ENCODE peak calls at places on chromosomes 13 and 19, in nine cellular contexts. One of them, this sample, is unnamed.

GRCh38 chr13:46687810-46688209 is 109.2 kb downstream of the ESD start:
- DNase-seq in skeletal muscle cell: no peak
- DNase-seq in RWPE1: peak
- DNase-seq in nephron progenitor cell: no peak
- DNase-seq in prostate gland: no peak
- DNase-seq in stimulated activated CD4-positive, alpha-beta T cell treated with anti-CD3 and anti-CD28 coated beads, Interleukin-2, amount 100 ng/mL, for 24 hours: no peak
- DNase-seq in mesothelial cell of epicardium: no peak
- DNase-seq in fibroblast of mammary gland: peak
- DNase-seq in T-cell: no peak
- DNase-seq in this sample: no peak

GRCh38 chr13:88068975-88069374 is 397.8 kb downstream of the SLITRK5 start:
- DNase-seq in skeletal muscle cell: no peak
- DNase-seq in RWPE1: no peak
- DNase-seq in nephron progenitor cell: peak
- DNase-seq in prostate gland: no peak
- DNase-seq in stimulated activated CD4-positive, alpha-beta T cell treated with anti-CD3 and anti-CD28 coated beads, Interleukin-2, amount 100 ng/mL, for 24 hours: no peak
- DNase-seq in mesothelial cell of epicardium: no peak
- DNase-seq in fibroblast of mammary gland: no peak
- DNase-seq in T-cell: peak
- DNase-seq in this sample: no peak

GRCh38 chr13:39297664-39298171 is 259.5 kb downstream of the NHLRC3 start:
- DNase-seq in skeletal muscle cell: no peak
- DNase-seq in RWPE1: no peak
- DNase-seq in nephron progenitor cell: no peak
- DNase-seq in prostate gland: no peak
- DNase-seq in stimulated activated CD4-positive, alpha-beta T cell treated with anti-CD3 and anti-CD28 coated beads, Interleukin-2, amount 100 ng/mL, for 24 hours: no peak
- DNase-seq in mesothelial cell of epicardium: no peak
- DNase-seq in fibroblast of mammary gland: no peak
- DNase-seq in T-cell: no peak
- DNase-seq in this sample: no peak

GRCh38 chr13:94329754-94330551 is 149.5 kb downstream of the DCT start:
- DNase-seq in skeletal muscle cell: peak
- DNase-seq in RWPE1: peak
- DNase-seq in nephron progenitor cell: no peak
- DNase-seq in prostate gland: peak
- DNase-seq in stimulated activated CD4-positive, alpha-beta T cell treated with anti-CD3 and anti-CD28 coated beads, Interleukin-2, amount 100 ng/mL, for 24 hours: no peak
- DNase-seq in mesothelial cell of epicardium: no peak
- DNase-seq in fibroblast of mammary gland: peak
- DNase-seq in T-cell: no peak
- DNase-seq in this sample: no peak

GRCh38 chr19:18587962-18588610 is 512 bp upstream of the REX1BD start:
- DNase-seq in skeletal muscle cell: no peak
- DNase-seq in RWPE1: no peak
- DNase-seq in nephron progenitor cell: no peak
- DNase-seq in prostate gland: no peak
- DNase-seq in stimulated activated CD4-positive, alpha-beta T cell treated with anti-CD3 and anti-CD28 coated beads, Interleukin-2, amount 100 ng/mL, for 24 hours: no peak
- DNase-seq in mesothelial cell of epicardium: no peak
- DNase-seq in fibroblast of mammary gland: no peak
- DNase-seq in T-cell: no peak
- DNase-seq in this sample: no peak

GRCh38 chr13:29886446-29886845 is 36.0 kb upstream of the UBL3 start:
- DNase-seq in skeletal muscle cell: no peak
- DNase-seq in RWPE1: no peak
- DNase-seq in nephron progenitor cell: no peak
- DNase-seq in prostate gland: no peak
- DNase-seq in stimulated activated CD4-positive, alpha-beta T cell treated with anti-CD3 and anti-CD28 coated beads, Interleukin-2, amount 100 ng/mL, for 24 hours: peak
- DNase-seq in mesothelial cell of epicardium: no peak
- DNase-seq in fibroblast of mammary gland: no peak
- DNase-seq in T-cell: no peak
- DNase-seq in this sample: no peak

GRCh38 chr19:38700350-38700932 is 43.8 kb downstream of the CAPN12 start:
- DNase-seq in skeletal muscle cell: no peak
- DNase-seq in RWPE1: no peak
- DNase-seq in nephron progenitor cell: no peak
- DNase-seq in prostate gland: no peak
- DNase-seq in stimulated activated CD4-positive, alpha-beta T cell treated with anti-CD3 and anti-CD28 coated beads, Interleukin-2, amount 100 ng/mL, for 24 hours: no peak
- DNase-seq in mesothelial cell of epicardium: no peak
- DNase-seq in fibroblast of mammary gland: no peak
- DNase-seq in T-cell: no peak
- DNase-seq in this sample: no peak

GRCh38 chr13:51590966-51591627 is 6.8 kb downstream of the WDFY2 start:
- DNase-seq in skeletal muscle cell: peak
- DNase-seq in RWPE1: peak
- DNase-seq in nephron progenitor cell: no peak
- DNase-seq in prostate gland: peak
- DNase-seq in stimulated activated CD4-positive, alpha-beta T cell treated with anti-CD3 and anti-CD28 coated beads, Interleukin-2, amount 100 ng/mL, for 24 hours: no peak
- DNase-seq in mesothelial cell of epicardium: no peak
- DNase-seq in fibroblast of mammary gland: peak
- DNase-seq in T-cell: no peak
- DNase-seq in this sample: no peak

GRCh38 chr19:47157455-47158321 is 27.1 kb downstream of the SAE1 start:
- DNase-seq in skeletal muscle cell: no peak
- DNase-seq in RWPE1: peak
- DNase-seq in nephron progenitor cell: peak
- DNase-seq in prostate gland: peak
- DNase-seq in stimulated activated CD4-positive, alpha-beta T cell treated with anti-CD3 and anti-CD28 coated beads, Interleukin-2, amount 100 ng/mL, for 24 hours: no peak
- DNase-seq in mesothelial cell of epicardium: no peak
- DNase-seq in fibroblast of mammary gland: peak
- DNase-seq in T-cell: peak
- DNase-seq in this sample: peak

GRCh38 chr19:34667349-34668076 is 9.4 kb downstream of the SCGB2B2 start:
- DNase-seq in skeletal muscle cell: peak
- DNase-seq in RWPE1: peak
- DNase-seq in nephron progenitor cell: no peak
- DNase-seq in prostate gland: no peak
- DNase-seq in stimulated activated CD4-positive, alpha-beta T cell treated with anti-CD3 and anti-CD28 coated beads, Interleukin-2, amount 100 ng/mL, for 24 hours: no peak
- DNase-seq in mesothelial cell of epicardium: no peak
- DNase-seq in fibroblast of mammary gland: peak
- DNase-seq in T-cell: no peak
- DNase-seq in this sample: no peak

GRCh38 chr19:45881909-45882528 is 3.9 kb downstream of the IRF2BP1 start:
- DNase-seq in skeletal muscle cell: no peak
- DNase-seq in RWPE1: no peak
- DNase-seq in nephron progenitor cell: no peak
- DNase-seq in prostate gland: no peak
- DNase-seq in stimulated activated CD4-positive, alpha-beta T cell treated with anti-CD3 and anti-CD28 coated beads, Interleukin-2, amount 100 ng/mL, for 24 hours: no peak
- DNase-seq in mesothelial cell of epicardium: no peak
- DNase-seq in fibroblast of mammary gland: no peak
- DNase-seq in T-cell: no peak
- DNase-seq in this sample: no peak

GRCh38 chr19:45667620-45668341 is at the start of gene GIPR:
- DNase-seq in skeletal muscle cell: no peak
- DNase-seq in RWPE1: peak
- DNase-seq in nephron progenitor cell: peak
- DNase-seq in prostate gland: no peak
- DNase-seq in stimulated activated CD4-positive, alpha-beta T cell treated with anti-CD3 and anti-CD28 coated beads, Interleukin-2, amount 100 ng/mL, for 24 hours: peak
- DNase-seq in mesothelial cell of epicardium: no peak
- DNase-seq in fibroblast of mammary gland: peak
- DNase-seq in T-cell: peak
- DNase-seq in this sample: no peak

GRCh38 chr13:20126460-20127262 is 34.2 kb downstream of the GJA3 start:
- DNase-seq in skeletal muscle cell: no peak
- DNase-seq in RWPE1: no peak
- DNase-seq in nephron progenitor cell: no peak
- DNase-seq in prostate gland: no peak
- DNase-seq in stimulated activated CD4-positive, alpha-beta T cell treated with anti-CD3 and anti-CD28 coated beads, Interleukin-2, amount 100 ng/mL, for 24 hours: no peak
- DNase-seq in mesothelial cell of epicardium: no peak
- DNase-seq in fibroblast of mammary gland: no peak
- DNase-seq in T-cell: no peak
- DNase-seq in this sample: no peak

GRCh38 chr13:59034198-59034597 is 1129.5 kb downstream of the DIAPH3 start:
- DNase-seq in skeletal muscle cell: no peak
- DNase-seq in RWPE1: no peak
- DNase-seq in nephron progenitor cell: no peak
- DNase-seq in prostate gland: no peak
- DNase-seq in stimulated activated CD4-positive, alpha-beta T cell treated with anti-CD3 and anti-CD28 coated beads, Interleukin-2, amount 100 ng/mL, for 24 hours: no peak
- DNase-seq in mesothelial cell of epicardium: no peak
- DNase-seq in fibroblast of mammary gland: no peak
- DNase-seq in T-cell: no peak
- DNase-seq in this sample: no peak

GRCh38 chr13:31755803-31756212 is 16.5 kb downstream of the RXFP2 start:
- DNase-seq in skeletal muscle cell: peak
- DNase-seq in RWPE1: no peak
- DNase-seq in nephron progenitor cell: no peak
- DNase-seq in prostate gland: no peak
- DNase-seq in stimulated activated CD4-positive, alpha-beta T cell treated with anti-CD3 and anti-CD28 coated beads, Interleukin-2, amount 100 ng/mL, for 24 hours: no peak
- DNase-seq in mesothelial cell of epicardium: no peak
- DNase-seq in fibroblast of mammary gland: peak
- DNase-seq in T-cell: no peak
- DNase-seq in this sample: no peak

GRCh38 chr19:56476671-56477428 is at the start of gene ZNF667:
- DNase-seq in skeletal muscle cell: peak
- DNase-seq in RWPE1: no peak
- DNase-seq in nephron progenitor cell: no peak
- DNase-seq in prostate gland: peak
- DNase-seq in stimulated activated CD4-positive, alpha-beta T cell treated with anti-CD3 and anti-CD28 coated beads, Interleukin-2, amount 100 ng/mL, for 24 hours: no peak
- DNase-seq in mesothelial cell of epicardium: no peak
- DNase-seq in fibroblast of mammary gland: peak
- DNase-seq in T-cell: peak
- DNase-seq in this sample: no peak

GRCh38 chr13:108213946-108214345 is 1.4 kb downstream of the LIG4 start:
- DNase-seq in skeletal muscle cell: no peak
- DNase-seq in RWPE1: peak
- DNase-seq in nephron progenitor cell: no peak
- DNase-seq in prostate gland: no peak
- DNase-seq in stimulated activated CD4-positive, alpha-beta T cell treated with anti-CD3 and anti-CD28 coated beads, Interleukin-2, amount 100 ng/mL, for 24 hours: no peak
- DNase-seq in mesothelial cell of epicardium: no peak
- DNase-seq in fibroblast of mammary gland: peak
- DNase-seq in T-cell: no peak
- DNase-seq in this sample: no peak

GRCh38 chr13:100707818-100708740 is 33.5 kb upstream of the TMTC4 start:
- DNase-seq in skeletal muscle cell: peak
- DNase-seq in RWPE1: no peak
- DNase-seq in nephron progenitor cell: no peak
- DNase-seq in prostate gland: no peak
- DNase-seq in stimulated activated CD4-positive, alpha-beta T cell treated with anti-CD3 and anti-CD28 coated beads, Interleukin-2, amount 100 ng/mL, for 24 hours: no peak
- DNase-seq in mesothelial cell of epicardium: no peak
- DNase-seq in fibroblast of mammary gland: peak
- DNase-seq in T-cell: no peak
- DNase-seq in this sample: no peak

GRCh38 chr13:40599722-40600121 is 66.7 kb downstream of the FOXO1 start:
- DNase-seq in skeletal muscle cell: no peak
- DNase-seq in RWPE1: no peak
- DNase-seq in nephron progenitor cell: no peak
- DNase-seq in prostate gland: no peak
- DNase-seq in stimulated activated CD4-positive, alpha-beta T cell treated with anti-CD3 and anti-CD28 coated beads, Interleukin-2, amount 100 ng/mL, for 24 hours: no peak
- DNase-seq in mesothelial cell of epicardium: no peak
- DNase-seq in fibroblast of mammary gland: no peak
- DNase-seq in T-cell: no peak
- DNase-seq in this sample: no peak

GRCh38 chr19:31693131-31693700 is 344.0 kb upstream of the TSHZ3 start:
- DNase-seq in skeletal muscle cell: no peak
- DNase-seq in RWPE1: no peak
- DNase-seq in nephron progenitor cell: no peak
- DNase-seq in prostate gland: no peak
- DNase-seq in stimulated activated CD4-positive, alpha-beta T cell treated with anti-CD3 and anti-CD28 coated beads, Interleukin-2, amount 100 ng/mL, for 24 hours: no peak
- DNase-seq in mesothelial cell of epicardium: no peak
- DNase-seq in fibroblast of mammary gland: no peak
- DNase-seq in T-cell: no peak
- DNase-seq in this sample: no peak

GRCh38 chr13:26679411-26679810 is 81.2 kb downstream of the GPR12 start:
- DNase-seq in skeletal muscle cell: peak
- DNase-seq in RWPE1: no peak
- DNase-seq in nephron progenitor cell: no peak
- DNase-seq in prostate gland: no peak
- DNase-seq in stimulated activated CD4-positive, alpha-beta T cell treated with anti-CD3 and anti-CD28 coated beads, Interleukin-2, amount 100 ng/mL, for 24 hours: no peak
- DNase-seq in mesothelial cell of epicardium: no peak
- DNase-seq in fibroblast of mammary gland: peak
- DNase-seq in T-cell: no peak
- DNase-seq in this sample: no peak

GRCh38 chr19:29299416-29300380 is 86.7 kb upstream of the UQCRFS1 start:
- DNase-seq in skeletal muscle cell: no peak
- DNase-seq in RWPE1: no peak
- DNase-seq in nephron progenitor cell: no peak
- DNase-seq in prostate gland: no peak
- DNase-seq in stimulated activated CD4-positive, alpha-beta T cell treated with anti-CD3 and anti-CD28 coated beads, Interleukin-2, amount 100 ng/mL, for 24 hours: no peak
- DNase-seq in mesothelial cell of epicardium: no peak
- DNase-seq in fibroblast of mammary gland: no peak
- DNase-seq in T-cell: no peak
- DNase-seq in this sample: no peak

GRCh38 chr13:21608961-21609360 is 5.0 kb upstream of the MICU2 start:
- DNase-seq in skeletal muscle cell: no peak
- DNase-seq in RWPE1: no peak
- DNase-seq in nephron progenitor cell: no peak
- DNase-seq in prostate gland: no peak
- DNase-seq in stimulated activated CD4-positive, alpha-beta T cell treated with anti-CD3 and anti-CD28 coated beads, Interleukin-2, amount 100 ng/mL, for 24 hours: no peak
- DNase-seq in mesothelial cell of epicardium: no peak
- DNase-seq in fibroblast of mammary gland: peak
- DNase-seq in T-cell: no peak
- DNase-seq in this sample: no peak

GRCh38 chr13:51928231-51928630 is 66.5 kb downstream of the CCDC70 start:
- DNase-seq in skeletal muscle cell: no peak
- DNase-seq in RWPE1: no peak
- DNase-seq in nephron progenitor cell: no peak
- DNase-seq in prostate gland: no peak
- DNase-seq in stimulated activated CD4-positive, alpha-beta T cell treated with anti-CD3 and anti-CD28 coated beads, Interleukin-2, amount 100 ng/mL, for 24 hours: no peak
- DNase-seq in mesothelial cell of epicardium: no peak
- DNase-seq in fibroblast of mammary gland: no peak
- DNase-seq in T-cell: no peak
- DNase-seq in this sample: no peak

GRCh38 chr13:51311957-51312520 is 27.5 kb upstream of the SERPINE3 start:
- DNase-seq in skeletal muscle cell: no peak
- DNase-seq in RWPE1: no peak
- DNase-seq in nephron progenitor cell: no peak
- DNase-seq in prostate gland: no peak
- DNase-seq in stimulated activated CD4-positive, alpha-beta T cell treated with anti-CD3 and anti-CD28 coated beads, Interleukin-2, amount 100 ng/mL, for 24 hours: no peak
- DNase-seq in mesothelial cell of epicardium: no peak
- DNase-seq in fibroblast of mammary gland: no peak
- DNase-seq in T-cell: no peak
- DNase-seq in this sample: no peak

GRCh38 chr13:113114511-113115362 is 7.9 kb upstream of the F10 start:
- DNase-seq in skeletal muscle cell: no peak
- DNase-seq in RWPE1: no peak
- DNase-seq in nephron progenitor cell: peak
- DNase-seq in prostate gland: no peak
- DNase-seq in stimulated activated CD4-positive, alpha-beta T cell treated with anti-CD3 and anti-CD28 coated beads, Interleukin-2, amount 100 ng/mL, for 24 hours: no peak
- DNase-seq in mesothelial cell of epicardium: no peak
- DNase-seq in fibroblast of mammary gland: no peak
- DNase-seq in T-cell: no peak
- DNase-seq in this sample: no peak

GRCh38 chr13:41059466-41059865 is 1.8 kb upstream of the WBP4 start:
- DNase-seq in skeletal muscle cell: no peak
- DNase-seq in RWPE1: no peak
- DNase-seq in nephron progenitor cell: no peak
- DNase-seq in prostate gland: no peak
- DNase-seq in stimulated activated CD4-positive, alpha-beta T cell treated with anti-CD3 and anti-CD28 coated beads, Interleukin-2, amount 100 ng/mL, for 24 hours: no peak
- DNase-seq in mesothelial cell of epicardium: no peak
- DNase-seq in fibroblast of mammary gland: peak
- DNase-seq in T-cell: no peak
- DNase-seq in this sample: no peak

This sample was measured in activated effector memory CD4-positive, alpha-beta T cell treated with Interleukin-2 at 50 U/mL for 16 hours.